ENCODE peak calls at places on chromosomes 1 and 21, in four cellular contexts. L is stimulated activated CD8-positive, alpha-beta memory T cell treated with anti-CD3 and anti-CD28 coated beads, Interleukin-2, amount 100 ng/mL, for 1 hour; E is glomerular endothelial cell; T is RCC 7860. F is an unnamed sample.

GRCh38 chr1:23964790-23965740 is 5.4 kb downstream of the PNRC2 start:
- DNase-seq in T (no peak), L (no peak), E (no peak), F (no peak)

GRCh38 chr1:183195146-183195571 is 9.1 kb downstream of the LAMC2 start:
- DNase-seq in E (no peak), T (peak), L (no peak), F (no peak)

GRCh38 chr21:21971384-21971783 is 973.2 kb downstream of the NCAM2 start:
- DNase-seq in L (no peak), T (no peak), E (no peak), F (no peak)

GRCh38 chr1:27589441-27589840 is 14.5 kb downstream of the AHDC1 start:
- DNase-seq in E (no peak), L (no peak), T (no peak), F (no peak)

GRCh38 chr1:45354838-45355237 is 14.6 kb upstream of the MUTYH start:
- DNase-seq in L (no peak), T (no peak), E (no peak), F (no peak)

GRCh38 chr1:39104158-39105060 is 78.3 kb downstream of the NDUFS5 start:
- DNase-seq in T (no peak), L (no peak), E (no peak), F (no peak)

GRCh38 chr1:35886606-35887431 is 3.8 kb downstream of the AGO1 start:
- DNase-seq in E (no peak), L (no peak), T (no peak), F (no peak)

GRCh38 chr1:174818951-174819350 is 180.8 kb upstream of the CACYBP start:
- DNase-seq in T (peak), E (no peak), L (no peak), F (no peak)

GRCh38 chr1:173420330-173420806 is 56.8 kb upstream of the PRDX6 start:
- DNase-seq in E (peak), L (peak), T (peak), F (peak)

GRCh38 chr21:33801424-33802405 is 113.9 kb downstream of the ATP5PO start:
- DNase-seq in E (no peak), L (no peak), T (peak), F (no peak)

GRCh38 chr21:17554619-17555472 is 42.0 kb downstream of the CXADR start:
- DNase-seq in L (no peak), T (no peak), E (no peak), F (no peak)

GRCh38 chr1:161440312-161440894 is 64.9 kb upstream of the FCGR2A start:
- DNase-seq in L (no peak), T (peak), E (no peak), F (peak)

GRCh38 chr1:156429308-156430060 is 60.5 kb downstream of the RHBG start:
- DNase-seq in L (no peak), E (no peak), T (no peak), F (no peak)

GRCh38 chr21:36854391-36854790 is 112.1 kb downstream of the HLCS start:
- DNase-seq in E (no peak), L (no peak), T (peak), F (no peak)

GRCh38 chr21:42833859-42834729 is 45.2 kb downstream of the WDR4 start:
- DNase-seq in E (no peak), L (no peak), T (no peak), F (peak)

GRCh38 chr1:116345830-116346229 is 27.2 kb upstream of the ATP1A1 start:
- DNase-seq in T (no peak), L (no peak), E (no peak), F (no peak)

GRCh38 chr1:202244841-202245261 is 51.3 kb downstream of the LGR6 start:
- DNase-seq in E (no peak), T (no peak), L (no peak), F (no peak)

GRCh38 chr1:237736372-237737029 is 154.2 kb downstream of the ZP4 start:
- DNase-seq in T (no peak), E (no peak), L (no peak), F (peak)

GRCh38 chr1:165629131-165629530 is 1.9 kb upstream of the MGST3 start:
- DNase-seq in T (no peak), E (no peak), L (no peak), F (no peak)

GRCh38 chr1:2856821-2857290 is 55.4 kb upstream of the TTC34 start:
- DNase-seq in T (no peak), E (no peak), L (no peak), F (no peak)

GRCh38 chr1:66262233-66262632 is 271.7 kb upstream of the SGIP1 start:
- DNase-seq in L (no peak), E (no peak), T (peak), F (no peak)